ENCODE peak calls at places on chromosome 11, in four cellular contexts. V is sigmoid colon, U is GM12878, R is GM23248. S is an unnamed sample. For H3K36me3 and H3K4me1, the result is how much of the 10 kb centered on the place peaks cover.

GRCh38 chr11:57311109-57311936 is 13.4 kb downstream of the TNKS1BP1 start:
- DNase-seq in U (peak), V (peak), R (peak), S (peak)

GRCh38 chr11:86696004-86696403 is 23.6 kb upstream of the ME3 start:
- DNase-seq in V (no peak), U (no peak), R (peak), S (no peak)

GRCh38 chr11:70883973-70884688 is 368.2 kb downstream of the SHANK2 start:
- DNase-seq in R (peak), V (no peak), U (no peak), S (no peak)

GRCh38 chr11:36214484-36214883 is 74.7 kb downstream of the COMMD9 start:
- DNase-seq in V (no peak), R (no peak), U (no peak), S (no peak)

GRCh38 chr11:68677432-68677831 is 6.9 kb upstream of the GAL start:
- DNase-seq in V (peak), U (no peak), R (peak), S (no peak)

GRCh38 chr11:43419460-43419859 is 60.7 kb downstream of the TTC17 start:
- DNase-seq in R (peak), U (no peak), V (no peak), S (peak)

GRCh38 chr11:1370186-1371025 is 19.3 kb upstream of the BRSK2 start:
- DNase-seq in R (no peak), V (no peak), U (no peak), S (no peak)

GRCh38 chr11:11758603-11759196 is 83.1 kb upstream of the USP47 start:
- DNase-seq in V (no peak), U (no peak), R (no peak), S (no peak)

GRCh38 chr11:85595285-85595884 is 31.8 kb downstream of the DLG2 start:
- DNase-seq in V (no peak), R (peak), U (peak), S (no peak)

GRCh38 chr11:88590366-88590765 is 252.8 kb upstream of the CTSC start:
- DNase-seq in U (no peak), V (no peak), R (no peak), S (no peak)

GRCh38 chr11:117221775-117222517 is 9.9 kb downstream of the PCSK7 start:
- DNase-seq in U (no peak), R (peak), V (peak), S (peak)

GRCh38 chr11:117219455-117219854 is 12.4 kb downstream of the PCSK7 start:
- DNase-seq in U (no peak), R (no peak), V (peak), S (peak)

GRCh38 chr11:117219995-117220394 is 11.9 kb downstream of the PCSK7 start:
- DNase-seq in U (no peak), V (peak), R (no peak), S (no peak)

GRCh38 chr11:117220999-117221774 is 10.7 kb downstream of the PCSK7 start:
- DNase-seq in U (no peak), R (no peak), V (peak), S (peak)

DNA sequence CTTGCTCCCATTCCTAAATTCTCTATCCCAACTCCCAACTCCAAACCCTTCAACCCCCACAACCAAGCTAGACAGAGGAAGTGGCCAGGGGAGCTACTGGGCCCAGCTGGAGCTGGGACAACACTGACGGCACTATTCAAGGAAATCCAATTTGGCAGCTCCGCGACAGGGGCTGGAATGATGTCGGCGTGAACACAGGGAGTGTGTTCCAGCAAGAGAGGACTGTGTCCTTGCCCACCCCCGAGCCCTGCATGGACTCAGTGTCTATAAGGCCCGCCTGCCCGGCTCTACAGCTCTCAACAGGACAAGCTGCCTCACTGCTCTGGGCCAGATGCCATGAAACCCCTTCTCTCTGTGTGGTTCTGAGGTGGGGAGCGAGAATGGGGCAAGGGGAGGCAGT is 11.3 kb downstream of the PCSK7 start:
- DNase-seq in V (peak), U (no peak), R (no peak), S (no peak)
- H3K36me3 ChIP-seq in V (under half), U (half or more), R (under half), S (under half)

GRCh38 chr11:128548655-128549255 is 38.6 kb downstream of the ETS1 start:
- DNase-seq in V (peak), R (peak), U (no peak), S (peak)
- H3K4me1 ChIP-seq in V (under half), R (under half), U (under half), S (half or more)

DNA sequence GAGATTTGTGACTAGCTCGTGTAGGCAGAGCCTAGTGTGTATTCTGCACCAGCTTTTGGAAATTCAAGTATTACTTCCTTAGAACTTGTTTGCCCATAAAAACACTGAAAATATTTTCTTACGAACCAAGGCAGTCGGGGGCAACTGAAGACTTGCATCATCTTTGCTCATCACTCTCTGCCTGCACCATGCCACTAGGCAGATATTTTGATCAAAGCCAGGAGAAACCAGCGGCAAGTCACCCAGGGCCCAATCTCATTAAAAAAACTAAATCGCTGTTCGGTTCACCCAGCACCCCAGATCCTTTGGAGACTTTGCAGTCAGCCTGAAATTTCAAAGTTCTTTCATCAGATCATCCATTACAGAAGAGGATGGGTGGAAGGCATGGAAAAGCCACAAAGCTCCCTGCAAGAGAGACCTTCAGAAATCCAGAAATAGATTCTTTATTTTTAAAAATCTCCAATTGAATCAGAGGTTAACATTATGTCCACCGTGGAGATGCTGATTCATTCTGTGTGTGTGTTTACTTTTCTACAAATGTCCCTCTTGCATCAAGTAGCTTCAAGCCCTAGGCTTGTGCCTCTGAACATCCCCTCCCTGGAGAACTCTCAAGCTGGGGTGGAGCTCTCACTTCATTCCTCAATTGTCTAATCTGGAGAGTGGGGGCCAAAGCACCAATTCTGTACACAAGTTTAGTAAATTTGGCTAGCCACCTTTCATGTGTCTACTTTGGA is 78.4 kb downstream of the ETS1 start:
- DNase-seq in R (peak), U (no peak), V (no peak), S (no peak)
- H3K36me3 ChIP-seq in R (under half), U (under half), V (under half), S (under half)

GRCh38 chr11:67292671-67293070 is 3.6 kb downstream of the ANKRD13D start:
- DNase-seq in U (no peak), R (peak), V (no peak), S (no peak)
- H3K4me1 ChIP-seq in U (under half), R (under half), V (under half), S (under half)

GRCh38 chr11:128482512-128483191 is 104.7 kb downstream of the ETS1 start:
- DNase-seq in R (peak), U (no peak), V (peak), S (no peak)
- H3K36me3 ChIP-seq in R (half or more), U (under half), V (half or more), S (under half)

DNA sequence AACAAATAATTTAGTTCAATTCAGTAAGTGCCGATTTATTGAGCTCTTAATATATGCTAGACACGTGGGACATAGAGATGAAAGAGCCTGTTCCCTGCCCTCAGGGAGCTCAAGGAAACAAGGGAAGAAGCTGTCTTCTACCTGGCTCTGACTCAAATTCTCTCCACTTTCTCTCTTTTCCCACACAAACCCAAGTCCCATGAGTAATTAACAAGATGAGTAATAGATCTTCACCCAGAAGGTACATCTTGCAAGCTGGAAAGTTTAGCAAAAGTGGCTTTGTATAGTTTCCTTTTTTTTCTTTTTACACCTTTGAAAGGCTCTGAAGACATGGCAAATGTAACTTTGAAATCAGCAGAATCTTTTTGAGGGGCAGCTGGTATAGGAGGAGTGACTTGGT is 48.2 kb upstream of the CHST1 start:
- DNase-seq in V (no peak), R (peak), U (no peak), S (no peak)
- H3K4me1 ChIP-seq in V (under half), R (under half), U (under half), S (under half)

GRCh38 chr11:65286686-65287085 is 24.9 kb downstream of the POLA2 start:
- DNase-seq in R (no peak), V (no peak), U (no peak), S (no peak)
- H3K36me3 ChIP-seq in R (under half), V (under half), U (under half), S (under half)

GRCh38 chr11:75565221-75565814 is 3.3 kb downstream of the SERPINH1 start:
- DNase-seq in U (no peak), V (peak), R (peak), S (peak)
- H3K4me1 ChIP-seq in U (under half), V (half or more), R (half or more), S (under half)

S was measured in transverse colon.